ENCODE peak calls at places on chromosomes 11 and 22, in seven cellular contexts. G is activated CD8-positive, alpha-beta T cell treated with anti-CD3 and anti-CD28 coated beads, Interleukin-2, amount 10 ng/mL, durations not matched to agents 7 days and 5 days; N is type B pancreatic cell; Q is AG08395; R is memory B cell; D is mesenteric fat pad; K is activated T-cell treated with anti-CD3 and anti-CD28 coated beads, Interleukin-2, amount 50 U/mL, for 72 hours. W is an unnamed sample.

GRCh38 chr11:116710762-116711161 is 62.0 kb downstream of the BUD13 start:
- DNase-seq in K (no peak), R (no peak), Q (no peak), N (no peak), D (no peak), G (no peak), W (no peak)

GRCh38 chr22:41928416-41929157 is 2.0 kb upstream of the TNFRSF13C start:
- DNase-seq in K (no peak), N (no peak), D (no peak), R (no peak), G (no peak), Q (no peak), W (no peak)

GRCh38 chr11:107496011-107496410 is 38.4 kb upstream of the CWF19L2 start:
- DNase-seq in K (no peak), R (no peak), D (no peak), Q (peak; percentile 59), G (no peak), N (no peak), W (no peak)

GRCh38 chr11:67118801-67119576 is at the start of gene KDM2A:
- DNase-seq in Q (peak; percentile 100), N (peak; percentile 99), D (peak; percentile 99), R (peak; percentile 92), K (peak; percentile 97), G (peak; percentile 100), W (peak; percentile 98)

GRCh38 chr11:1178201-1178885 is 20.6 kb downstream of the MUC5AC start:
- DNase-seq in D (no peak), N (no peak), K (no peak), G (no peak), R (no peak), Q (no peak), W (no peak)

GRCh38 chr22:19554834-19555404 is 30.7 kb upstream of the CLDN5 start:
- DNase-seq in N (no peak), D (peak; percentile 45), G (no peak), K (no peak), R (no peak), Q (peak; percentile 35), W (no peak)

GRCh38 chr11:130644187-130644586 is 195.7 kb downstream of the ADAMTS15 start:
- DNase-seq in R (no peak), D (no peak), Q (no peak), N (peak; percentile 50), G (no peak), K (no peak), W (no peak)

GRCh38 chr11:105137286-105137685 is 2.3 kb downstream of the CARD18 start:
- DNase-seq in K (no peak), G (no peak), R (no peak), D (no peak), N (no peak), Q (no peak), W (no peak)

GRCh38 chr11:100670140-100670539 is 16.9 kb upstream of the ARHGAP42 start:
- DNase-seq in G (no peak), K (no peak), D (no peak), Q (no peak), N (no peak), R (no peak), W (no peak)

GRCh38 chr22:50635591-50635990 is 7.6 kb upstream of the ARSA start:
- DNase-seq in Q (no peak), N (no peak), R (no peak), K (no peak), D (no peak), G (no peak), W (no peak)

GRCh38 chr11:110710520-110711381 is 1.5 kb downstream of the ARHGAP20 start:
- DNase-seq in K (peak; percentile 2), D (peak; percentile 90), G (no peak), Q (peak; percentile 20), R (peak; percentile 6), N (peak; percentile 69), W (no peak)

GRCh38 chr22:49019737-49020136 is 807.9 kb downstream of the BRD1 start:
- DNase-seq in Q (no peak), G (no peak), R (no peak), N (peak; percentile 50), D (peak; percentile 33), K (no peak), W (no peak)

GRCh38 chr22:37485006-37485713 is 1.0 kb downstream of the MFNG start:
- DNase-seq in G (peak; percentile 78), D (no peak), K (peak; percentile 73), N (no peak), R (peak; percentile 33), Q (no peak), W (no peak)

GRCh38 chr11:26572770-26573402 is 823 bp upstream of the MUC15 start:
- DNase-seq in G (no peak), D (no peak), K (no peak), Q (no peak), R (no peak), N (no peak), W (no peak)

GRCh38 chr11:105100206-105100605 is 39.4 kb downstream of the CARD18 start:
- DNase-seq in G (peak; percentile 27), Q (no peak), D (no peak), K (peak; percentile 12), N (no peak), R (no peak), W (no peak)

GRCh38 chr11:61980783-61981541 is 13.5 kb upstream of the FTH1 start:
- DNase-seq in Q (no peak), G (no peak), K (no peak), R (no peak), N (no peak), D (peak; percentile 76), W (no peak)

W was measured in GM18507.